ENCODE peak calls at places on chromosomes 7 and 10, in ten cellular contexts. Y is NCI-H1436, O is RPMI8226, S is germinal center, T is A172, M is NCI-H460, C is bronchial epithelial cell, U is activated gamma-delta T cell treated with Interleukin-2 at 50 U/mL for 16 hours, Z is HEK293T, J is heart left ventricle. I is an unnamed sample.

GRCh38 chr10:76257816-76258215 is 826.4 kb downstream of the LRMDA start:
- DNase-seq in T (no peak), Y (no peak), S (no peak), U (no peak), C (peak; percentile 98), M (no peak), Z (no peak), J (no peak), O (no peak), I (no peak)

GRCh38 chr7:156650042-156650441 is 9.5 kb downstream of the RNF32 start:
- DNase-seq in Y (no peak), J (no peak), C (no peak), U (no peak), M (no peak), Z (peak; percentile 41), S (no peak), T (no peak), O (peak; percentile 18), I (no peak)

GRCh38 chr7:40859965-40860543 is 725.2 kb downstream of the SUGCT start:
- DNase-seq in O (no peak), U (no peak), T (no peak), Y (no peak), M (no peak), Z (no peak), J (no peak), C (peak; percentile 81), S (no peak), I (no peak)

GRCh38 chr7:22346383-22347107 is 10.4 kb downstream of the RAPGEF5 start:
- DNase-seq in Y (no peak), M (no peak), U (no peak), O (no peak), S (peak; percentile 26), J (no peak), C (peak; percentile 97), Z (no peak), T (no peak), I (peak; percentile 47)

GRCh38 chr7:153354071-153354470 is 594.5 kb downstream of the ACTR3B start:
- DNase-seq in Z (no peak), T (no peak), U (no peak), S (no peak), Y (no peak), M (no peak), C (no peak), J (no peak), O (no peak), I (no peak)

GRCh38 chr7:30436046-30436445 is 42.5 kb downstream of the NOD1 start:
- DNase-seq in C (no peak), Y (no peak), T (no peak), Z (no peak), O (no peak), U (no peak), S (no peak), J (no peak), M (no peak), I (no peak)

GRCh38 chr10:127556911-127557310 is 7.8 kb downstream of the NPS start:
- DNase-seq in J (no peak), S (no peak), U (no peak), M (no peak), C (no peak), Z (peak; percentile 37), Y (no peak), O (no peak), T (no peak), I (no peak)

GRCh38 chr10:14330390-14331071 is at the start of gene FRMD4A:
- DNase-seq in Y (no peak), J (no peak), O (no peak), S (no peak), M (no peak), C (no peak), U (no peak), T (no peak), Z (no peak), I (no peak)

GRCh38 chr10:128431997-128432396 is 305.8 kb upstream of the MKI67 start:
- DNase-seq in T (no peak), S (no peak), Z (no peak), C (no peak), J (no peak), O (peak; percentile 8), Y (no peak), U (no peak), M (no peak), I (no peak)

GRCh38 chr7:101232141-101232821 is 5.3 kb downstream of the CLDN15 start:
- DNase-seq in Z (no peak), O (no peak), T (no peak), S (no peak), M (no peak), C (peak; percentile 74), Y (peak; percentile 34), J (peak; percentile 29), U (no peak), I (no peak)

GRCh38 chr7:142413280-142414000 is 155.6 kb upstream of the PRSS58 start:
- DNase-seq in M (no peak), S (no peak), C (peak; percentile 75), J (no peak), Y (no peak), O (no peak), T (no peak), U (no peak), Z (no peak), I (no peak)

GRCh38 chr7:665251-665650 is 61.2 kb upstream of the DNAAF5 start:
- DNase-seq in M (no peak), S (no peak), T (no peak), O (no peak), J (peak; percentile 49), Z (no peak), U (no peak), C (no peak), Y (no peak), I (no peak)

GRCh38 chr7:111138196-111138569 is 47.3 kb downstream of the LRRN3 start:
- DNase-seq in Z (no peak), T (peak; percentile 85), Y (no peak), M (no peak), J (peak; percentile 43), S (no peak), U (peak; percentile 33), O (peak; percentile 38), C (peak; percentile 47), I (peak; percentile 55)

GRCh38 chr10:45439365-45439764 is 65.3 kb downstream of the ALOX5 start:
- DNase-seq in U (no peak), Z (no peak), S (no peak), O (no peak), C (no peak), T (no peak), M (no peak), J (no peak), Y (no peak), I (no peak)

GRCh38 chr10:13668126-13668525 is 81.4 kb downstream of the PRPF18 start:
- DNase-seq in J (no peak), U (no peak), O (no peak), T (no peak), Y (no peak), S (no peak), Z (no peak), C (no peak), M (no peak), I (no peak)

GRCh38 chr7:158101821-158102450 is 485.7 kb downstream of the PTPRN2 start:
- DNase-seq in J (no peak), M (no peak), S (no peak), C (no peak), Y (no peak), Z (no peak), U (no peak), O (no peak), T (no peak), I (no peak)

GRCh38 chr10:18607979-18608378 is 43.4 kb downstream of the NSUN6 start:
- DNase-seq in T (peak; percentile 38), O (no peak), Z (no peak), U (no peak), J (no peak), S (no peak), Y (no peak), M (no peak), C (peak; percentile 83), I (no peak)

GRCh38 chr10:29026065-29026797 is 262.6 kb upstream of the LYZL1 start:
- DNase-seq in O (no peak), U (no peak), T (no peak), Y (no peak), C (no peak), Z (no peak), S (no peak), M (no peak), J (no peak), I (no peak)

GRCh38 chr7:41438919-41439882 is 263.7 kb downstream of the INHBA start:
- DNase-seq in S (no peak), O (no peak), C (no peak), M (no peak), T (no peak), U (no peak), Z (no peak), J (no peak), Y (no peak), I (no peak)

GRCh38 chr7:553637-554111 is 34.0 kb upstream of the PDGFA start:
- DNase-seq in O (no peak), J (no peak), S (no peak), Z (no peak), U (no peak), M (no peak), C (no peak), T (no peak), Y (no peak), I (no peak)

GRCh38 chr7:83306487-83306886 is 143.8 kb upstream of the PCLO start:
- DNase-seq in C (peak; percentile 18), Y (no peak), Z (no peak), M (no peak), S (no peak), T (no peak), U (no peak), J (no peak), O (no peak), I (peak; percentile 24)

GRCh38 chr7:129066290-129067131 is 11.6 kb upstream of the TNPO3 start:
- DNase-seq in Y (no peak), T (peak; percentile 41), J (no peak), U (no peak), C (peak; percentile 73), Z (peak; percentile 27), M (peak; percentile 32), S (no peak), O (no peak), I (peak; percentile 24)

GRCh38 chr10:61760943-61761824 is 98.5 kb downstream of the CABCOCO1 start:
- DNase-seq in S (no peak), Y (no peak), U (no peak), O (no peak), T (peak; percentile 84), Z (no peak), M (peak; percentile 31), C (peak; percentile 76), J (no peak), I (no peak)

GRCh38 chr7:151717415-151717814 is 159.5 kb downstream of the PRKAG2 start:
- DNase-seq in C (no peak), J (peak; percentile 69), T (no peak), M (no peak), Y (no peak), Z (no peak), S (no peak), O (no peak), U (no peak), I (no peak)

I was measured in NAMALWA.